ENCODE peak calls at places on chromosomes 1 and 21, in five cellular contexts. D is CD8-positive, alpha-beta T cell; I is hepatocyte; X is fibroblast of lung; S is stomach. A is an unnamed sample. For H3K27me3 and H3K9me3, the result is how much of the 10 kb centered on the place peaks cover.

GRCh38 chr1:244291171-244291866 is 160.4 kb downstream of the ADSS2 start:
- DNase-seq in D (no peak), I (no peak), X (no peak), S (no peak), A (no peak)

GRCh38 chr1:218829143-218829542 is 344.5 kb upstream of the LYPLAL1 start:
- DNase-seq in D (no peak), I (no peak), X (peak), S (no peak), A (no peak)

GRCh38 chr1:231949277-231950122 is 322.9 kb downstream of the DISC1 start:
- DNase-seq in D (no peak), I (peak), X (no peak), S (no peak), A (no peak)

GRCh38 chr1:16396591-16396990 is 29.5 kb downstream of the SZRD1 start:
- DNase-seq in D (no peak), I (peak), X (peak), S (no peak), A (no peak)

GRCh38 chr1:19137158-19137557 is 72.9 kb downstream of the UBR4 start:
- DNase-seq in D (no peak), I (no peak), X (no peak), S (no peak), A (no peak)

GRCh38 chr1:54159733-54160316 is 7.0 kb upstream of the CDCP2 start:
- DNase-seq in D (no peak), I (no peak), X (no peak), S (no peak), A (no peak)

GRCh38 chr1:204574016-204574855 is 58.0 kb downstream of the MDM4 start:
- DNase-seq in D (no peak), I (no peak), X (no peak), S (no peak), A (no peak)

GRCh38 chr1:2629627-2630497 is 3.0 kb downstream of the MMEL1 start:
- DNase-seq in D (no peak), I (no peak), X (no peak), S (no peak), A (no peak)

GRCh38 chr1:1343811-1344421 is 5.3 kb downstream of the DVL1 start:
- DNase-seq in D (no peak), I (no peak), X (no peak), S (peak), A (no peak)

GRCh38 chr1:24643362-24644346 is 552 bp downstream of the SRRM1 start:
- DNase-seq in D (peak), I (peak), X (peak), S (peak), A (no peak)

GRCh38 chr1:73998348-73998959 is 199.5 kb downstream of the LRRIQ3 start:
- DNase-seq in D (no peak), I (peak), X (peak), S (no peak), A (no peak)

GRCh38 chr1:93495911-93496310 is 48.0 kb downstream of the FNBP1L start:
- DNase-seq in D (no peak), I (no peak), X (no peak), S (no peak), A (no peak)

GRCh38 chr1:241918879-241919278 is 38.7 kb upstream of the BECN2 start:
- DNase-seq in D (no peak), I (peak), X (peak), S (no peak), A (peak)

GRCh38 chr1:198858026-198858425 is 219.2 kb downstream of the PTPRC start:
- DNase-seq in D (no peak), I (no peak), X (no peak), S (no peak), A (no peak)

GRCh38 chr1:92408825-92409224 is 77.9 kb downstream of the GFI1 start:
- DNase-seq in D (no peak), I (no peak), X (peak), S (no peak), A (no peak)

GRCh38 chr1:15848143-15848928 is 829 bp downstream of the SPEN start:
- DNase-seq in D (peak), I (peak), X (peak), S (peak), A (peak)

GRCh38 chr1:89781494-89782126 is 39.2 kb upstream of the LRRC8D start:
- DNase-seq in D (peak), I (no peak), X (peak), S (no peak), A (no peak)

GRCh38 chr1:121483961-121484424 is 299.2 kb downstream of the SRGAP2C start:
- DNase-seq in D (no peak), I (peak), X (peak), S (no peak), A (no peak)

GRCh38 chr1:226061793-226062557 is 541 bp upstream of the H3-3A start:
- DNase-seq in D (peak), I (peak), X (peak), S (peak), A (peak)

GRCh38 chr1:199945591-199945990 is 81.9 kb upstream of the NR5A2 start:
- DNase-seq in D (no peak), I (no peak), X (no peak), S (no peak), A (no peak)

GRCh38 chr21:45618287-45618686 is 25.2 kb upstream of the PCBP3 start:
- DNase-seq in D (no peak), I (peak), X (peak), S (no peak), A (no peak)

GRCh38 chr21:36630485-36631206 is 68.3 kb upstream of the SIM2 start:
- DNase-seq in D (peak), I (peak), X (peak), S (peak), A (peak)

GRCh38 chr1:154276797-154277196 is 4.4 kb downstream of the HAX1 start:
- DNase-seq in D (no peak), I (no peak), X (no peak), S (no peak), A (no peak)

GRCh38 chr1:162696286-162696862 is 64.1 kb downstream of the DDR2 start:
- DNase-seq in D (no peak), I (peak), X (peak), S (peak), A (peak)

GRCh38 chr1:88647749-88648415 is 36.2 kb upstream of the PKN2 start:
- DNase-seq in D (no peak), I (no peak), X (no peak), S (no peak), A (no peak)

GRCh38 chr1:2405588-2406295 is 6.6 kb downstream of the PEX10 start:
- DNase-seq in D (no peak), I (no peak), X (peak), S (no peak), A (no peak)

GRCh38 chr1:236913371-236914037 is 90.7 kb downstream of the MT1HL1 start:
- DNase-seq in D (no peak), I (no peak), X (peak), S (no peak), A (no peak)

GRCh38 chr21:16305686-16306085 is 575.9 kb downstream of the USP25 start:
- DNase-seq in D (no peak), I (no peak), X (peak), S (no peak), A (no peak)

GRCh38 chr1:51583532-51583931 is 33.4 kb upstream of the OSBPL9 start:
- DNase-seq in D (no peak), I (no peak), X (peak), S (peak), A (peak)

GRCh38 chr1:39183503-39184353 is 20.8 kb upstream of the MACF1 start:
- DNase-seq in D (peak), I (peak), X (peak), S (peak), A (peak)

GRCh38 chr1:182163821-182164223 is 102.3 kb upstream of the ZNF648 start:
- DNase-seq in D (no peak), I (no peak), X (no peak), S (no peak), A (peak)

GRCh38 chr1:21594935-21595897 is 73.9 kb downstream of the RAP1GAP start:
- DNase-seq in D (peak), I (peak), X (peak), S (peak), A (peak)

GRCh38 chr21:45288441-45288841 is 746 bp upstream of the POFUT2 start:
- DNase-seq in D (no peak), I (peak), X (no peak), S (peak), A (peak)

GRCh38 chr1:34987018-34987417 is 1.9 kb upstream of the TMEM35B start:
- DNase-seq in D (no peak), I (no peak), X (peak), S (no peak), A (no peak)

GRCh38 chr1:204584699-204585372 is 68.6 kb downstream of the MDM4 start:
- DNase-seq in D (no peak), I (no peak), X (no peak), S (no peak), A (no peak)

GRCh38 chr1:26833432-26834405 is 7.2 kb downstream of the ZDHHC18 start:
- DNase-seq in D (peak), I (no peak), X (no peak), S (peak), A (no peak)

GRCh38 chr1:179091691-179092165 is 9.9 kb downstream of the TOR3A start:
- DNase-seq in D (no peak), I (peak), X (no peak), S (peak), A (peak)

GRCh38 chr1:58283380-58284338 is 262.9 kb downstream of the OMA1 start:
- DNase-seq in D (no peak), I (no peak), X (no peak), S (no peak), A (no peak)

GRCh38 chr1:36937371-36937770 is 96.9 kb downstream of the GRIK3 start:
- DNase-seq in D (no peak), I (no peak), X (no peak), S (no peak), A (no peak)
- H3K27me3 ChIP-seq in D (under half), I (under half), X (under half), S (half or more), A (half or more)

DNA sequence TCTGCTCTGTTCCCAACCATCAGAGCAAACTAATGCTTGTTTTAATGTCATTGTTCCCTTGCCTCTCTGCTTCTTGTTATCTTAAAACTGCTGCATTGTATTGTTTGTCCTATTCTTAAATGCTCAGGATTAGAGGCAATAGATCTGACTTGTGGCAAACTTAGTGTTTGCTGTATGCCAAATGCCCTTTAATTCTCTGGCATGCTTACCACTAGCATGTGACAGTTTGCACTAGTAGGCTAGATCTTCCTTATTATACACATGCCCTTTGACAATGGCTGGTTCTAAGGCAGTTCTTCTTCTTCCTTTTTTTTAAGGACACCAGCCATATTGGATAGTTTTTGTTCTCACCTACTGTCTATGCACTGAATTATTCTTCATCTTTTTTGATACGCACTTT is 30.1 kb downstream of the PALMD start:
- DNase-seq in D (no peak), I (no peak), X (no peak), S (no peak), A (no peak)
- H3K27ac ChIP-seq in D (no peak), I (no peak), X (no peak), S (no peak), A (no peak)

GRCh38 chr21:18986197-18986596 is 582.6 kb upstream of the TMPRSS15 start:
- DNase-seq in D (no peak), I (no peak), X (no peak), S (no peak), A (no peak)
- H3K9me3 ChIP-seq in D (under half), I (under half), X (under half), S (under half), A (under half)

GRCh38 chr1:44413740-44414139 is 8.7 kb downstream of the RNF220 start:
- DNase-seq in D (no peak), I (no peak), X (no peak), S (no peak), A (no peak)
- H3K27me3 ChIP-seq in D (under half), I (half or more), X (half or more), S (half or more), A (half or more)

A was measured in heart right ventricle.